ENCODE peak calls at places on chromosomes 4 and X, in four cellular contexts. T, Z, C and F are unnamed samples.

GRCh38 chr4:80209302-80209701 is 12.0 kb downstream of the PRDM8 start:
- DNase-seq in Z (no peak), T (no peak), C (no peak), F (no peak)

GRCh38 chr4:88078592-88078991 is 71.2 kb downstream of the PKD2 start:
- DNase-seq in C (no peak), Z (no peak), T (no peak), F (no peak)

GRCh38 chrX:53695901-53696300 is 9.4 kb upstream of the HUWE1 start:
- DNase-seq in Z (no peak), C (no peak), T (no peak), F (no peak)

GRCh38 chrX:151424505-151424904 is 27.5 kb downstream of the VMA21 start:
- DNase-seq in C (no peak), Z (no peak), T (no peak), F (no peak)

GRCh38 chrX:11449613-11450012 is 156.4 kb downstream of the AMELX start:
- DNase-seq in T (no peak), C (no peak), Z (no peak), F (no peak)

GRCh38 chr4:86967798-86968197 is 33.0 kb downstream of the AFF1 start:
- DNase-seq in C (no peak), Z (no peak), T (peak; percentile 51), F (no peak)

GRCh38 chr4:13911256-13911655 is 283.7 kb upstream of the BOD1L1 start:
- DNase-seq in C (no peak), Z (no peak), T (no peak), F (no peak)

GRCh38 chrX:136941396-136942337 is 61.1 kb upstream of the RBMX start:
- DNase-seq in Z (no peak), C (no peak), T (no peak), F (no peak)

GRCh38 chr4:105970371-105970770 is 75.1 kb downstream of the NPNT start:
- DNase-seq in C (no peak), Z (no peak), T (no peak), F (no peak)

DNA sequence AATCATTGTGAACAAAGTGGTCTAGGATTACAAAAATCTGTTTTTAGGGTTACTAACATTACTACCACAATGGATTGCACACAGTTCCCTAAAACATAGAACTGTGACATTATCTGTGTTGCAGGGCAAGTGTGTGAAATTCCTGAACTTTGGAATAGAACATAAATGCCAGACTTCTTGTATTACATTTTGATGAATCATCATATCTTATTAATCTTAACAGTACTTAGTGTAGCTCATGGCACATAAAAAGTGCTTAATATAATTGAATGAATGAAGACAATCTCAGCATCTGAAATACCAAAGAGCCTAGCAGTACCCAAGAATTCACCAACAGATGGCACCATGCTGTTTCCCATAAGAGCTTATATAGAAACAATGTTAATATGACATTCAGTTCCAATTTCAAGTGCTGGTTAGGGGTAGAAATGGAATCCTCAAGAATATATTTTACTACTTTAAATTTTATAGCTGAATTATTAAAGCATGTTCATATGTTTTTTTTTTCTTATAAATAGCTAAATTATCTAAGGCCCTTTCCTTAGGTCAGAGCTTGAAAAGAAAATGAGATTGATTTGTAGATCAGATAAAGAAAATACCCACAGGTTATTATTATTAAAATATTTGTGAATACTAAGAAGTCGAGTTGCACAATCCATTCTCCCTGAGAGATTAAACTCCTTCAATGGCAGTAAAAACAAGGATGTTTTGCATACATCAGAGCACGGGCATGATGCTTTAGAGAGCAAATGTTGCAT is 25.8 kb upstream of the SHISA3 start:
- DNase-seq in C (no peak), Z (no peak), T (peak; percentile 82), F (peak; percentile 2)
- TF ChIP-seq CTCF in C (peak; percentile 60), Z (peak; percentile 34), T (peak; percentile 74), F (peak; percentile 18)

GRCh38 chr4:2061208-2062131 is 2.3 kb downstream of the NAT8L start:
- DNase-seq in T (no peak), C (no peak), Z (no peak), F (no peak)
- H3K4me3 ChIP-seq in T (no peak overlapping the region), C (no peak overlapping the region), Z (no peak overlapping the region), F (no peak overlapping the region)

GRCh38 chr4:8194306-8195242 is 4.5 kb upstream of the SH3TC1 start:
- DNase-seq in C (no peak), Z (no peak), T (no peak), F (no peak)

GRCh38 chr4:8195841-8196460 is 3.1 kb upstream of the SH3TC1 start:
- DNase-seq in Z (no peak), T (no peak), C (no peak), F (no peak)

GRCh38 chr4:8195431-8195830 is 3.7 kb upstream of the SH3TC1 start:
- DNase-seq in Z (no peak), T (no peak), C (no peak), F (no peak)

GRCh38 chr4:8191136-8191747 is 7.8 kb upstream of the SH3TC1 start:
- DNase-seq in C (peak; percentile 84), Z (no peak), T (peak; percentile 90), F (no peak)

DNA sequence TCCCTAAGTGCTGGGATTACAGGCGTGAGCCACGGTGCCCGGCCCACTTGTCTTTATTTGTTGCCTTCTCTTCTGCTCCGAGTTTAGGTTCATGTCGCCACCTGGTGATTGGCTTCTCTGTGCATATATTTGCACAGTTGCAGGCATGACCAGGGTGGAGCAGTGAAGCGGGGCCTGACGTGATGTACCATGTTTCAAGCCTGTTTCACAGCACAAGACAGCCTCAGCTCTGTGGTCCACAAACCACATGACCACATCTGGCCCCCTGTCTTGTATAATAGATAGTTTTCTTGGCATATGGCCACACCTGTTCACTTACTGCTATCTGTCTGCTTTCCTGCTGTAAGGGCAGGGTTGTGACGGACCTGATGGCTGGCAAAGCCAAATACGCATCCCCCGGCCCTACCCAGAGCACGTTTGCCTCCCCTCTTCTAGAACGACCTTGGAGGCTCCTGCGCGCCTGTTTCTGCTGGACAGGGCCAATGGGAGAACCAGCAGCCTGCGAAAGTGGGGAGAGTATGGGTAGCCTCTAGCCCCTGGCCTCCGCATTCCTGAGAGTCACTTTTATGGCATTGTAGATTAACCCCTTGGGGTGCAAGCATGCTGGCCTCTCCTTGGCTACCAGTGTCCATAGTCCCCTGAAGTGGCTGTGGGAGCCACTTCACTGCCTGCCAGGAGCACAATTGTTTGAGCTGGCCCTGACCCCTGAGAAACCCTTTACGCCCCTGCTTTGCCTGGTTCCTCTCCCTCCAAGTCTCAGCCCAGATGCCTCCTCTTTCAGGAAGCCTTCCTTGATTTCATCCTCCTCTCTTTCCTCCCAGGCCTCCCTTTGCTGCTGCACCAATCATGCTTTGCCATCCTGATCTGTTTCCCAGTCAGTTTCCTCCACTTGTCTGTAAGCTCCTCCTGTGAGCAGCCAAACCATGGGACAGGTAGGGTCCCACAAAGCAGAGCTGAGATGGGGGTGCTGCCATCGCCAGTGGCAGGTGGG is 6.0 kb upstream of the SH3TC1 start:
- DNase-seq in T (peak; percentile 65), C (no peak), Z (no peak), F (no peak)
- TF ChIP-seq CTCF in T (no peak), C (peak; percentile 38), Z (peak; percentile 29), F (no peak)

GRCh38 chr4:158770671-158771070 is 1.8 kb downstream of the FNIP2 start:
- DNase-seq in C (no peak), Z (no peak), T (no peak), F (no peak)
- H3K4me3 ChIP-seq in C (peak overlapping the region; percentile 85), Z (no peak overlapping the region), T (peak overlapping the region; percentile 99), F (no peak overlapping the region)

DNA sequence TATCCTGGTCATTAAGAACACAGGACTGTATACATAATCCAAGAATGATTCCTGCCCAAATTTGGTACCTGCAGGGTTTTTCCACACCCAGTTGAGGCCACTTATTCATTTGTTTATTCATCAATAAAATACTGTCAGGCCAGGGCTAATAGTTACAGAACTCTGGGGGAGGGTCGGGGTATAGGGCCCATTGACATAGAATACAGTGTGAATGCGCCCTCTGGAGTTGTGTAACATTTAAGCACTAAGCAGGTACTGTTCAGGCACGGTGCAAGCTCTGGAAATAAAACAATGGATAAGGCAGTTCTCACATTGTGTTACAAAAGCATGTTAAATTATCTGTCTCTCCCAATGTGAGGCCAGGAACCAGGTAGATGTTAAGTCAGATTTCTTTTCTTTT is 30.8 kb upstream of the LRBA start:
- DNase-seq in Z (no peak), C (no peak), T (no peak), F (no peak)
- TF ChIP-seq CTCF in Z (no peak), C (no peak), T (no peak), F (no peak)